ENCODE peak calls at places on chromosome 10, in seven cellular contexts. A, N, D, Q, S, P and E are unnamed samples.

GRCh38 chr10:95741807-95742528 is 14.0 kb upstream of the ENTPD1 start:
- DNase-seq in P (peak), D (no peak), Q (no peak), A (peak), S (no peak), N (no peak), E (no peak)

GRCh38 chr10:125000366-125001312 is 58.7 kb downstream of the ZRANB1 start:
- DNase-seq in S (no peak), P (peak), Q (no peak), A (peak), D (no peak), N (no peak), E (peak)

GRCh38 chr10:132879408-132880147 is 62.8 kb downstream of the CFAP46 start:
- DNase-seq in S (no peak), N (no peak), P (no peak), A (no peak), D (peak), Q (no peak), E (no peak)

GRCh38 chr10:128776617-128777016 is 650.4 kb upstream of the MKI67 start:
- DNase-seq in S (no peak), D (no peak), P (no peak), N (no peak), Q (no peak), A (no peak), E (no peak)

GRCh38 chr10:113646337-113647201 is 17.3 kb downstream of the NRAP start:
- DNase-seq in S (no peak), N (no peak), D (no peak), A (no peak), P (peak), Q (no peak), E (no peak)

GRCh38 chr10:67772894-67773511 is 65.0 kb downstream of the DNAJC12 start:
- DNase-seq in S (no peak), N (no peak), P (no peak), A (peak), Q (no peak), D (no peak), E (no peak)

GRCh38 chr10:62996925-62997324 is 136.2 kb upstream of the NRBF2 start:
- DNase-seq in Q (no peak), D (no peak), S (peak), A (peak), N (no peak), P (peak), E (no peak)

GRCh38 chr10:119782981-119783664 is 57.3 kb downstream of the INPP5F start:
- DNase-seq in P (no peak), A (no peak), N (no peak), Q (no peak), D (no peak), S (no peak), E (peak)

GRCh38 chr10:119428789-119429188 is 113.7 kb downstream of the RGS10 start:
- DNase-seq in A (peak), S (peak), D (peak), Q (no peak), P (no peak), N (no peak), E (no peak)

GRCh38 chr10:17029581-17030271 is 99.9 kb downstream of the CUBN start:
- DNase-seq in S (no peak), P (peak), N (peak), Q (no peak), A (peak), D (peak), E (peak)

GRCh38 chr10:99372546-99373271 is 43.6 kb downstream of the CNNM1 start:
- DNase-seq in D (no peak), P (no peak), N (no peak), Q (no peak), A (peak), S (no peak), E (peak)

GRCh38 chr10:109275970-109276369 is 647.3 kb downstream of the XPNPEP1 start:
- DNase-seq in N (no peak), P (no peak), A (no peak), D (no peak), Q (no peak), S (no peak), E (no peak)

GRCh38 chr10:72595436-72595835 is 30.4 kb downstream of the MICU1 start:
- DNase-seq in S (no peak), N (no peak), A (no peak), D (no peak), Q (no peak), P (no peak), E (no peak)

GRCh38 chr10:95247200-95247880 is 43.5 kb downstream of the PDLIM1 start:
- DNase-seq in A (peak), N (no peak), D (peak), Q (no peak), P (no peak), S (no peak), E (peak)

GRCh38 chr10:122190553-122190952 is 80.5 kb upstream of the BTBD16 start:
- DNase-seq in S (no peak), A (no peak), P (no peak), Q (no peak), D (no peak), N (no peak), E (peak)

GRCh38 chr10:101075775-101076174 is 14.0 kb downstream of the KAZALD1 start:
- DNase-seq in Q (peak), D (no peak), P (no peak), S (no peak), A (no peak), N (no peak), E (no peak)

GRCh38 chr10:5929442-5929841 is 39.4 kb downstream of the FBH1 start:
- DNase-seq in S (no peak), Q (no peak), N (no peak), P (no peak), D (no peak), A (no peak), E (no peak)

GRCh38 chr10:127762925-127763324 is 25.9 kb downstream of the FOXI2 start:
- DNase-seq in P (no peak), Q (no peak), A (no peak), D (no peak), N (no peak), S (no peak), E (no peak)

GRCh38 chr10:33334839-33335549 is 527 bp upstream of the NRP1 start:
- DNase-seq in N (no peak), D (peak), A (peak), Q (peak), P (peak), S (peak), E (peak)

GRCh38 chr10:55374060-55374459 is 573.0 kb upstream of the PCDH15 start:
- DNase-seq in P (peak), D (no peak), A (no peak), N (no peak), S (no peak), Q (no peak), E (no peak)

GRCh38 chr10:33365871-33366411 is 31.5 kb upstream of the NRP1 start:
- DNase-seq in Q (no peak), A (peak), D (peak), N (no peak), S (no peak), P (no peak), E (peak)

GRCh38 chr10:21603721-21604120 is 69.7 kb downstream of the MLLT10 start:
- DNase-seq in N (no peak), S (no peak), P (no peak), D (no peak), A (no peak), Q (no peak), E (no peak)